ENCODE peak calls at places on chromosome 7, in five cellular contexts. F is activated CD4-positive, alpha-beta T cell treated with anti-CD3 and anti-CD28 coated beads, Interleukin-2, amount 10 ng/mL, durations not matched to agents 7 days and 5 days; Q is mucosa of gallbladder; U is astrocyte of the spinal cord; C is stimulated activated CD8-positive, alpha-beta memory T cell treated with anti-CD3 and anti-CD28 coated beads, Interleukin-4, amount 100 ng/mL, for 4 hours. D is an unnamed sample.

GRCh38 chr7:132469264-132469663 is 107.0 kb downstream of the PLXNA4 start:
- DNase-seq in F (no peak), Q (no peak), U (peak), C (no peak), D (peak)

GRCh38 chr7:142797799-142798377 is 27.1 kb downstream of the PRSS2 start:
- DNase-seq in F (no peak), Q (no peak), U (no peak), C (no peak), D (peak)

GRCh38 chr7:48094861-48095293 is 5.8 kb downstream of the UPP1 start:
- DNase-seq in F (no peak), Q (no peak), U (peak), C (no peak), D (no peak)

GRCh38 chr7:37665352-37666022 is 18.1 kb upstream of the GPR141 start:
- DNase-seq in F (no peak), Q (no peak), U (no peak), C (no peak), D (no peak)

GRCh38 chr7:1734331-1734730 is 64.3 kb downstream of the ELFN1 start:
- DNase-seq in F (no peak), Q (no peak), U (no peak), C (no peak), D (no peak)

GRCh38 chr7:101542527-101543241 is 86.4 kb downstream of the MYL10 start:
- DNase-seq in F (peak), Q (peak), U (peak), C (peak), D (peak)

GRCh38 chr7:42457663-42458062 is 220.7 kb upstream of the GLI3 start:
- DNase-seq in F (no peak), Q (no peak), U (no peak), C (no peak), D (peak)

GRCh38 chr7:82566752-82567151 is 123.2 kb upstream of the CACNA2D1 start:
- DNase-seq in F (no peak), Q (no peak), U (no peak), C (no peak), D (no peak)

GRCh38 chr7:104264281-104264680 is 56.5 kb upstream of the ORC5 start:
- DNase-seq in F (no peak), Q (no peak), U (peak), C (no peak), D (peak)

GRCh38 chr7:141674201-141674671 is 27.7 kb downstream of the DENND11 start:
- DNase-seq in F (no peak), Q (no peak), U (peak), C (no peak), D (peak)

GRCh38 chr7:9022456-9022855 is 589.0 kb downstream of the NXPH1 start:
- DNase-seq in F (no peak), Q (no peak), U (no peak), C (no peak), D (no peak)

GRCh38 chr7:75866497-75867389 is 12.1 kb upstream of the RHBDD2 start:
- DNase-seq in F (peak), Q (peak), U (peak), C (no peak), D (peak)

GRCh38 chr7:82419200-82419599 is 24.4 kb downstream of the CACNA2D1 start:
- DNase-seq in F (no peak), Q (no peak), U (no peak), C (no peak), D (no peak)

GRCh38 chr7:156827587-156828203 is 65.3 kb downstream of the LMBR1 start:
- DNase-seq in F (peak), Q (no peak), U (peak), C (no peak), D (no peak)

GRCh38 chr7:68929712-68930395 is 668.4 kb upstream of the AUTS2 start:
- DNase-seq in F (no peak), Q (no peak), U (peak), C (no peak), D (no peak)

GRCh38 chr7:132207782-132208181 is 368.5 kb downstream of the PLXNA4 start:
- DNase-seq in F (no peak), Q (no peak), U (no peak), C (no peak), D (no peak)

GRCh38 chr7:16634292-16634738 is 11.2 kb downstream of the ANKMY2 start:
- DNase-seq in F (no peak), Q (peak), U (no peak), C (no peak), D (no peak)

GRCh38 chr7:21767300-21767900 is 178.3 kb downstream of the CDCA7L start:
- DNase-seq in F (peak), Q (peak), U (peak), C (no peak), D (peak)

GRCh38 chr7:142873281-142873784 is 12.2 kb downstream of the TRPV6 start:
- DNase-seq in F (peak), Q (no peak), U (no peak), C (no peak), D (peak)

GRCh38 chr7:106717997-106718871 is 57.3 kb upstream of the CCDC71L start:
- DNase-seq in F (peak), Q (peak), U (peak), C (peak), D (peak)

GRCh38 chr7:29207023-29207422 is 12.4 kb downstream of the CHN2 start:
- DNase-seq in F (no peak), Q (no peak), U (no peak), C (no peak), D (no peak)

GRCh38 chr7:5294169-5294987 is 11.6 kb downstream of the SLC29A4 start:
- DNase-seq in F (no peak), Q (no peak), U (no peak), C (no peak), D (no peak)

GRCh38 chr7:148156248-148156647 is 434.3 kb upstream of the C7orf33 start:
- DNase-seq in F (no peak), Q (no peak), U (peak), C (no peak), D (peak)

GRCh38 chr7:122864016-122864415 is 22.2 kb downstream of the CADPS2 start:
- DNase-seq in F (no peak), Q (no peak), U (no peak), C (no peak), D (no peak)

GRCh38 chr7:18894155-18894554 is 223.3 kb downstream of the TWIST1 start:
- DNase-seq in F (no peak), Q (no peak), U (no peak), C (no peak), D (no peak)

GRCh38 chr7:38902443-38902842 is 6.5 kb downstream of the VPS41 start:
- DNase-seq in F (no peak), Q (no peak), U (no peak), C (no peak), D (no peak)

GRCh38 chr7:42596737-42597136 is 315.1 kb downstream of the C7orf25 start:
- DNase-seq in F (no peak), Q (no peak), U (no peak), C (no peak), D (no peak)

GRCh38 chr7:102412548-102412947 is 16.4 kb downstream of the PRKRIP1 start:
- DNase-seq in F (peak), Q (no peak), U (peak), C (no peak), D (peak)

GRCh38 chr7:8637322-8637721 is 203.9 kb downstream of the NXPH1 start:
- DNase-seq in F (no peak), Q (no peak), U (no peak), C (no peak), D (no peak)

GRCh38 chr7:104130726-104131125 is 77.1 kb downstream of the ORC5 start:
- DNase-seq in F (no peak), Q (no peak), U (no peak), C (no peak), D (no peak)

GRCh38 chr7:126637538-126637937 is 615.2 kb downstream of the GRM8 start:
- DNase-seq in F (no peak), Q (no peak), U (no peak), C (no peak), D (no peak)

GRCh38 chr7:129361771-129362170 is 72.5 kb upstream of the STRIP2 start:
- DNase-seq in F (no peak), Q (no peak), U (no peak), C (no peak), D (no peak)